ENCODE peak calls at places on chromosomes 1 and 21, in ten cellular contexts. J is psoas muscle; K is fibroblast of lung; V is EL; F is M059J; W is NCI-H1417; B is RPMI7951; S is activated T-helper 9 cell treated with anti-CD3 and anti-CD28 coated beads, Interleukin-2, amount 50 U/mL, for 16 hours; C is hypothalamus; P is transverse colon. U is an unnamed sample.

GRCh38 chr1:154154534-154155181 is at the start of gene NUP210L:
- DNase-seq in P (peak; percentile 32), B (no peak), F (no peak), J (peak; percentile 59), W (no peak), C (no peak), V (no peak), S (no peak), K (peak; percentile 18), U (no peak)

GRCh38 chr1:67534627-67535065 is 104.4 kb upstream of the SERBP1 start:
- DNase-seq in K (peak; percentile 73), S (no peak), W (peak; percentile 46), V (peak; percentile 50), P (no peak), C (no peak), F (peak; percentile 67), B (peak; percentile 90), J (no peak), U (no peak)

GRCh38 chr1:35925741-35926140 is 5.2 kb upstream of the AGO3 start:
- DNase-seq in J (no peak), S (no peak), F (peak; percentile 56), W (no peak), B (peak; percentile 55), P (no peak), C (no peak), V (peak; percentile 57), K (peak; percentile 78), U (peak; percentile 86)

GRCh38 chr21:41816583-41817165 is 49.8 kb upstream of the RIPK4 start:
- DNase-seq in W (peak; percentile 22), J (peak; percentile 55), V (peak; percentile 53), B (peak; percentile 41), S (peak; percentile 31), P (peak; percentile 75), F (peak; percentile 48), K (peak; percentile 42), C (peak; percentile 21), U (peak; percentile 24)

GRCh38 chr1:209375681-209376360 is 207.7 kb upstream of the CAMK1G start:
- DNase-seq in B (no peak), W (no peak), K (peak; percentile 56), V (peak; percentile 69), J (no peak), C (no peak), P (no peak), F (no peak), S (no peak), U (no peak)

GRCh38 chr1:51644533-51645197 is 27.8 kb downstream of the OSBPL9 start:
- DNase-seq in B (peak; percentile 81), C (no peak), F (peak; percentile 92), J (peak; percentile 35), W (no peak), K (peak; percentile 90), S (no peak), V (peak; percentile 82), P (peak; percentile 21), U (peak; percentile 65)

GRCh38 chr1:191888996-191889622 is 269.2 kb upstream of the RGS18 start:
- DNase-seq in P (no peak), S (no peak), J (no peak), K (no peak), F (no peak), C (no peak), V (peak; percentile 2), B (no peak), W (no peak), U (no peak)

GRCh38 chr1:1535989-1536937 is 4.2 kb downstream of the TMEM240 start:
- DNase-seq in F (no peak), C (no peak), V (no peak), P (no peak), K (no peak), B (peak; percentile 22), S (no peak), J (no peak), W (no peak), U (no peak)

GRCh38 chr21:26813426-26813998 is 31.7 kb downstream of the ADAMTS1 start:
- DNase-seq in C (no peak), J (no peak), K (no peak), P (no peak), F (no peak), B (no peak), V (no peak), S (no peak), W (no peak), U (no peak)

GRCh38 chr1:109869141-109869540 is 41.5 kb upstream of the CSF1 start:
- DNase-seq in C (no peak), K (no peak), P (no peak), S (no peak), V (no peak), F (no peak), W (no peak), J (no peak), B (no peak), U (no peak)

GRCh38 chr1:47416319-47417128 is 439 bp downstream of the FOXE3 start:
- DNase-seq in W (no peak), P (no peak), B (no peak), F (no peak), J (no peak), K (no peak), S (no peak), V (no peak), C (no peak), U (no peak)

GRCh38 chr21:15015622-15016471 is 49.0 kb downstream of the NRIP1 start:
- DNase-seq in S (no peak), B (peak; percentile 86), V (peak; percentile 94), F (peak; percentile 80), W (no peak), P (no peak), J (no peak), C (no peak), K (peak; percentile 94), U (no peak)

GRCh38 chr1:157289001-157289400 is 150.8 kb upstream of the ETV3 start:
- DNase-seq in S (no peak), F (no peak), J (no peak), P (no peak), C (no peak), V (no peak), B (no peak), W (no peak), K (no peak), U (no peak)

GRCh38 chr1:238582816-238583215 is 692.1 kb upstream of the ZP4 start:
- DNase-seq in F (peak; percentile 63), V (no peak), J (no peak), B (no peak), K (peak; percentile 20), C (no peak), S (no peak), W (no peak), P (no peak), U (no peak)

GRCh38 chr1:62539028-62539447 is 58.3 kb upstream of the ANGPTL3 start:
- DNase-seq in V (no peak), C (no peak), J (no peak), P (no peak), W (no peak), K (peak; percentile 14), S (no peak), B (no peak), F (no peak), U (no peak)

GRCh38 chr1:6423321-6423999 is 1.1 kb upstream of the ESPN start:
- DNase-seq in B (peak; percentile 75), P (peak; percentile 82), F (peak; percentile 88), V (peak; percentile 63), S (peak; percentile 65), W (peak; percentile 63), K (peak; percentile 68), J (no peak), C (no peak), U (peak; percentile 59)

GRCh38 chr1:42155362-42155761 is 2.2 kb downstream of the GUCA2B start:
- DNase-seq in F (no peak), J (no peak), V (no peak), S (no peak), B (no peak), W (no peak), C (no peak), P (no peak), K (no peak), U (no peak)

GRCh38 chr1:160413716-160414115 is 13.4 kb downstream of the VANGL2 start:
- DNase-seq in V (no peak), J (no peak), C (no peak), P (no peak), W (no peak), S (no peak), B (no peak), K (no peak), F (no peak), U (no peak)

GRCh38 chr1:47618830-47619229 is 181.0 kb downstream of the FOXD2 start:
- DNase-seq in K (no peak), C (no peak), W (no peak), B (no peak), V (no peak), S (no peak), F (no peak), P (no peak), J (no peak), U (no peak)

GRCh38 chr1:95506736-95507404 is 272.9 kb downstream of the RWDD3 start:
- DNase-seq in P (no peak), B (no peak), J (no peak), W (no peak), C (no peak), V (no peak), S (no peak), F (no peak), K (no peak), U (no peak)

GRCh38 chr1:4395676-4396075 is 258.7 kb upstream of the AJAP1 start:
- DNase-seq in S (no peak), B (no peak), K (no peak), C (no peak), W (no peak), J (no peak), F (no peak), V (no peak), P (no peak), U (no peak)

GRCh38 chr21:26748066-26748465 is 97.1 kb downstream of the ADAMTS1 start:
- DNase-seq in B (no peak), K (no peak), V (no peak), F (no peak), S (no peak), W (no peak), P (no peak), J (no peak), C (no peak), U (no peak)

GRCh38 chr1:38004284-38005101 is 821 bp downstream of the FHL3 start:
- DNase-seq in C (no peak), V (peak; percentile 34), K (no peak), P (no peak), S (no peak), J (peak; percentile 33), B (no peak), F (peak; percentile 18), W (peak; percentile 44), U (no peak)

GRCh38 chr1:4698911-4699310 is 44.5 kb downstream of the AJAP1 start:
- DNase-seq in S (no peak), K (no peak), J (no peak), W (no peak), V (no peak), C (no peak), P (no peak), F (no peak), B (no peak), U (no peak)

GRCh38 chr1:39849203-39849602 is 34.1 kb downstream of the TRIT1 start:
- DNase-seq in F (no peak), W (no peak), C (no peak), K (no peak), B (no peak), V (no peak), P (no peak), S (no peak), J (no peak), U (no peak)

GRCh38 chr1:85580046-85580411 is 532 bp upstream of the CCN1 start:
- DNase-seq in F (peak; percentile 91), J (peak; percentile 22), C (no peak), S (no peak), K (peak; percentile 88), W (no peak), B (peak; percentile 70), V (peak; percentile 84), P (no peak), U (peak; percentile 51)

GRCh38 chr1:85884372-85885035 is 176.3 kb upstream of the ZNHIT6 start:
- DNase-seq in F (peak; percentile 42), C (no peak), W (peak; percentile 8), P (no peak), J (no peak), K (peak; percentile 6), S (no peak), B (peak; percentile 48), V (peak; percentile 48), U (peak; percentile 8)

GRCh38 chr1:117673405-117673804 is 67.6 kb downstream of the TENT5C start:
- DNase-seq in C (no peak), K (peak; percentile 86), W (no peak), J (no peak), V (peak; percentile 71), B (peak; percentile 82), P (no peak), S (no peak), F (peak; percentile 88), U (no peak)